ENCODE peak calls at places on chromosomes 13 and 19, in four cellular contexts. W is H1, Q is HepG2, T is K562. L is an unnamed sample.

GRCh38 chr13:32125221-32125621 is 93.6 kb downstream of the FRY start:
- DNase-seq in W (no peak), Q (no peak), T (no peak), L (no peak)

GRCh38 chr19:45115809-45116615 is 23.0 kb downstream of the PPP1R37 start:
- DNase-seq in W (no peak), T (no peak), Q (no peak), L (no peak)

GRCh38 chr13:46561691-46562090 is 8.7 kb downstream of the LRCH1 start:
- DNase-seq in W (no peak), T (no peak), Q (no peak), L (no peak)

GRCh38 chr13:28100149-28101121 is at the start of gene FLT3:
- DNase-seq in T (peak), Q (no peak), W (peak), L (peak)

GRCh38 chr19:6997679-6998445 is 23.4 kb downstream of the MBD3L2B start:
- DNase-seq in Q (no peak), T (no peak), W (no peak), L (no peak)

GRCh38 chr13:60411983-60412382 is 15.0 kb downstream of the TDRD3 start:
- DNase-seq in T (no peak), Q (no peak), W (no peak), L (no peak)

GRCh38 chr13:51921790-51922740 is 60.3 kb downstream of the CCDC70 start:
- DNase-seq in W (no peak), Q (no peak), T (peak), L (no peak)

GRCh38 chr19:17332677-17333581 is 1.7 kb downstream of the ANO8 start:
- DNase-seq in T (peak), Q (peak), W (peak), L (peak)

GRCh38 chr13:93116809-93117208 is 109.8 kb upstream of the GPC6 start:
- DNase-seq in T (no peak), Q (peak), W (no peak), L (no peak)

GRCh38 chr19:2983351-2984195 is 6.2 kb downstream of the TLE6 start:
- DNase-seq in W (peak), T (peak), Q (no peak), L (no peak)

GRCh38 chr19:3062165-3063105 is at the start of gene TLE5:
- DNase-seq in W (peak), T (peak), Q (peak), L (no peak)

GRCh38 chr19:50796128-50796633 is 6.0 kb downstream of the ACP4 start:
- DNase-seq in W (no peak), T (no peak), Q (peak), L (peak)

GRCh38 chr13:37752156-37752555 is 117.4 kb downstream of the TRPC4 start:
- DNase-seq in T (no peak), Q (no peak), W (no peak), L (no peak)

GRCh38 chr19:19348266-19348665 is 27.6 kb downstream of the MAU2 start:
- DNase-seq in Q (no peak), T (no peak), W (no peak), L (no peak)

GRCh38 chr13:50129923-50130685 is 114.9 kb downstream of the KCNRG start:
- DNase-seq in W (peak), T (no peak), Q (no peak), L (peak)

GRCh38 chr19:9914001-9914314 is 22.4 kb downstream of the OLFM2 start:
- DNase-seq in Q (no peak), T (peak), W (no peak), L (no peak)
- TF ChIP-seq RNF2 in Q (no peak), T (no peak), W (no peak), L (no peak)

DNA sequence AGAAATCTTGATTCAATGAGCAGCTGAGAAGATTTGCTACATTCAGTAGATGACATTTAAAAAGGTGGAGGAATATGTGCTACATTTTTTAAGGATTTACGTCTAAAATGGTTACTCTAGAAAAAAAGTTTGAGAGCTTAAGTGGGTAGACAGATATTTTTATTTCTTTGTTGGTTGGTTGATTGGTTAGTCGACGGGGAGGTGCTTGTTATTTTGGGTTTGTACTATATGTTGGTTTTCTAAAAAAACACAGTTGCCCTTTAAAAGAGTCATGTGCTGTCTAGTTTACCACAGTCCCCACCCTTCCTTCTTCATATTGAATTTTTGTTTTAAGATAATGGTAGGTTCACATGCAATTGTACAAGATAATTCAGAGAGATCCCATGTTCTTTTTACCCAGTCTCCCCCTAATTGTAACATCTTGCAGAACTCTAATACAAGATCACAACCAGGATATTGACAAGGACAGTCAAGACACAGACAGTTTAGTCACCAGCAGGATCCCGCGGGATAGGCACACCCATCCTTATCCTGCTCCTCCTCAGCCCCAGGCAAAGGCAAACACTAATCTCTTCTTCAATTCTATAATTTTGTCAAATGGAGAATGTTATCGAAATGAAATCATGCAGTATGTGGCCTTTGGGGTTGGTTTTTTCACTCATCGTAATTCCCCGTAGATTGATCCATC is 171.4 kb downstream of the FOXO1 start:
- DNase-seq in W (no peak), Q (no peak), T (no peak), L (no peak)
- TF ChIP-seq PHF8 in W (no peak), Q (no peak), T (no peak), L (no peak)

DNA sequence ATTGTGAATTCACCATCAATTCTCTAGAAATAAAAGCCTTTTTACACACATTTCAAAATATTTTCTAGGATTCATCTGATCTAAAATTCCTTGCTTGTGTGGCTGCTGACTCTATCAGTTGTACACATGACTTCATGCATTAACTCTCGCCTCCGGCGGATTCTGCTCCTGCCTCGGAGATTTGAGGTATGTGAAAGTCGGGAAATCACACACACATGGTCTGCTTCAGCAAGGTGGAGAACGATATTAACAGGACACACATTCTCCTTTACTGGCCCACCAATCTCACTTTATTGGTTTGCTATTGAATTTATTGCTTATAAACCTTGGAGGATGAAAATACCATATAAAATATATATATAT is 855.7 kb downstream of the SLITRK5 start:
- DNase-seq in T (no peak), W (no peak), Q (no peak), L (no peak)
- TF ChIP-seq RNF2 in T (no peak), W (no peak), Q (no peak), L (no peak)

DNA sequence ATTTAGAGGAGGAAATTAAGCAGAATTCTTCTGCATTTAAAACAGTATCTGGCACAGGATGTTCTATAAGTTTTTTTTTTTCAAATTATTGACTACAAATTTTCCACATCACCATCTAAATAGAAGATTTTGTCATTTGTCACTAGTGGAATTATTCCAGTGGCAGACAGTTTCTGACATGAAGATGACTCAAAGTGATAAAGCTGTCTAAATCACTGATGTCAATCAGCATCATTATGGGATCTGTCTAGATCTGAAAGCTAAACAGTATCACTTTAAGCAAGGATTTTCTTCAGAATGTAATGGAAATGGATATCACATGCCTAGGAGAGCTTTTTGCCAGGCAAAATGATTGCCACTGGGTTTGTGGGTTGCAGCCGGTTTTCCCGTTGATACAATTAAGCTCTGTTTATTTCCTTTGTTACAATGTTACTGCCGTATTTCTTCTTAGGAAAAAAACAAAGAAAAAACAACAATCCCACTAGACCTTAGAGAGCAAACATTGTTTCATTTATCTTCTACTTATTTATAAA is 1657.0 kb upstream of the PRR20A start:
- DNase-seq in T (no peak), W (no peak), Q (no peak), L (no peak)
- TF ChIP-seq PHF8 in T (no peak), W (no peak), Q (no peak), L (no peak)

GRCh38 chr13:107473255-107473654 is 742.1 kb downstream of the LIG4 start:
- DNase-seq in Q (no peak), W (no peak), T (no peak), L (no peak)
- TF ChIP-seq RNF2 in Q (no peak), W (no peak), T (no peak), L (no peak)

DNA sequence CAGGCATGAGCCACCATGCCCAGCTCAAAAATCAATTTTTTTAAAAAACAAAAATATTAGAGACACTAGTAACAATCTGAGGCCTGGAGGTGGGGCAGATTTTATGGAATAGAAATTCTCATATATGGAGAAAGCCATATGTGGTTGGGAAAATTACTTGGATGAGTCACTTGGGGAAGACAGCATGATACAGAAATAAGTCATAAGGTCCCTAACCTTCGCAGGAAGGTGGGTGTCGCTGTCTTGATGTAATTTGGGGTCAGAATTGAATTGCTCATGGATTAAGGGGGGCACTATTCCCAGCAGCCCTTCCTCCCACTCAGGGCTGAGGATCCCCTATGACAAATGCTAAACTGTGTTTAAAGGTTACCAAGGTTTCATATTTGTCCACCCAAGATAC is 4.9 kb downstream of the RDH8 start:
- DNase-seq in Q (no peak), T (no peak), W (no peak), L (no peak)
- TF ChIP-seq PHF8 in Q (no peak), T (no peak), W (no peak), L (no peak)

DNA sequence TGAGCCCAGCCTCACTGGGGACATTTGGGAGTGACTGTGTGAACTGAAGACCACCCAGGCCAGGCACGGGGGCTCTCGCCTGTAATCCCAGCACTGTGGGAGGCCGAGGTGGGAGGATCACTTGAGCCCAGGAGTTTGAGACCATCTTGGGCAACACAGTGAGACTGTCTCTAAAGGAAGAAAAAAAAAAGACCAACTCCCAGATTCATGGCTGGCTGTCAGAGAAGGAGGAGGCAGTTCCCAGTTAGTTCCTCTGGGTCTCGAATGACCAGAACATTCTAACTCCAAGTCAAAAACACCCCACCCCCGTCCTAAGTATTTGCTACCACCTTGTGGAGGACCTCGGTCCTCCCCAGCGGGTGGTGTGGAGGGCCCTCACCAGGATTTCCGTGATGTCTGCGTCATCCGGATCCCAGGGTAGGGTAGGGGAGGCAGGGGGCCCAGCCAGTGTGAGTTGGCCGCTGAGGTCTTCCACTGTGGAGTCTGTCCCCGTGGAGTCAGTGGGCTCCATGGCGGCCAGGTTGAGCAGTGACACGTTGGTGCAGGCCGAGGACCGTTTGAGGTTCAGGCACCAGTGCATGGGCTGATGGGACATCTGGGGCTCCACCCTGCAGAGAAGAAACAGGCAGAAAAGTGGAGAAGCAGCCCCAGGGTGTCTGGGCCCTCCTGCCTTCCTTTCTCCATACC is 1.3 kb downstream of the TSKS start:
- DNase-seq in W (no peak), T (peak), Q (peak), L (peak)
- TF ChIP-seq RNF2 in W (no peak), T (no peak), Q (no peak), L (no peak)

GRCh38 chr13:109533350-109533749 is 253.0 kb downstream of the IRS2 start:
- DNase-seq in T (no peak), W (no peak), Q (no peak), L (no peak)

GRCh38 chr13:109529964-109530363 is 256.4 kb downstream of the IRS2 start:
- DNase-seq in W (no peak), T (no peak), Q (no peak), L (no peak)
- TF ChIP-seq PHF8 in W (no peak), T (no peak), Q (no peak), L (no peak)

GRCh38 chr13:112772929-112773328 is 83.1 kb downstream of the ATP11A start:
- DNase-seq in T (no peak), Q (no peak), W (no peak), L (no peak)

GRCh38 chr13:112770504-112770903 is 80.7 kb downstream of the ATP11A start:
- DNase-seq in W (no peak), Q (no peak), T (no peak), L (no peak)

GRCh38 chr13:112771877-112772538 is 82.2 kb downstream of the ATP11A start:
- DNase-seq in Q (no peak), W (no peak), T (no peak), L (no peak)

GRCh38 chr13:112772539-112772909 is 82.7 kb downstream of the ATP11A start:
- DNase-seq in W (no peak), T (no peak), Q (no peak), L (no peak)

DNA sequence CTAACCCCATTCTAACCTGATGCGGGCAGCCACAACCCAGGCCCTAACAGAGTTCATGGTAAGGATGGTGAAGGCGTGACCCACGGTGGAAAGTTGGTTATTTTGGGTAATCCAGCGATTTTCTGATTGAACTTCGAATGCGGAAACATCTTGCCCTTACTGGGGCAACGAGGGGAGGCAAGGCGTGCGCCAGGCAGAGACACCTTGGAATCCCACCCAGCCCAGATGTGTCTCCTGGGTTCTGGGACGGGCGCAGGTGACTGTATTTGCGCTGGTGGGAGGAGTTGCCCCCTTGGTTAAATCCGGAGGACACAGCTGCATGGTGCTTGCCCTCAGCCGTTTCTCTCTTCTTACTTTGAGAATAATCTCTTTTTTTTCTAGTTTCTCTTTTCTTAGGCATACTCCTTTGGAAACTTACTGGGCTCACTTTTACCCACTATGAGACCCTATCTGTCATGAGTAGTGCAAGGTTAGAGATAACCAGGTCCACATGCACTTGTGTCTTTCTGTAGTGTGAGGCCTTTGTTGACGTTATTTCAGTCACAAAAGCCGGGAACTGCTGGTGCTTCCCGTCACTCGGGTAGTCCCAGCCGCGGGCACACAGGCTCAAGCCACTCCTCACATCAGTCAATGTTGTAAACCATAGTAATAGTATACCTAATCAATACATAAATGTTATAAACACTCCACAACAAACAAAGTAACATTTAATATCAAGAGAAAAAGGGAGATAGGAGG is 81.5 kb downstream of the ATP11A start:
- DNase-seq in T (no peak), W (no peak), Q (no peak), L (no peak)
- TF ChIP-seq RNF2 in T (no peak), W (no peak), Q (no peak), L (no peak)

DNA sequence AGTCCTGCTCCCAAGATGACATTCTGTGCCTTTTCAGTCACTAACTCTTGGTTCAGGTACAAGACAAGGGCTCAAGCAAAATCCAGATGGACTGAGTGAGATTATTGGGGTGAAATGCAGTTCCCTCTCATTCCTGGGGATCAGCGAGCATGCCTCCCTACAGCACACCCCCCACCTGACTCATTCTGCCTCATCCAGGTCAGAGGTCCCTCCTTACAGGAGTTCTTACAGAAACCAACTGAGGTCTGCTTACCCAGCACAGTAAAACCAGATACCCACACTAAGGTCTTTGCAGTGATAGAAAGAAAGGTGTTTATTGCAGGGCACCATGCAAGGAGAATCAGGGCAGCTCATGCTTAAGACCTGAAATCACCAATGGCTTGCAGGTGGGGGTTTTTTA is 21.6 kb upstream of the MRI1 start:
- DNase-seq in T (no peak), Q (no peak), W (no peak), L (no peak)
- TF ChIP-seq PHF8 in T (no peak), Q (no peak), W (no peak), L (no peak)

L was measured in A549.